ENCODE peak calls at places on chromosomes 11 and 22, in nine cellular contexts. O, E, L, P, D, N, C, T and G are unnamed samples.

GRCh38 chr11:58075781-58076180 is 45.0 kb downstream of the OR6Q1 start:
- DNase-seq in O (no peak), E (no peak), L (no peak), P (no peak), D (peak), N (no peak), C (no peak), T (no peak), G (no peak)

GRCh38 chr11:61077936-61078335 is 24.4 kb upstream of the CD5 start:
- DNase-seq in O (no peak), E (no peak), L (no peak), P (no peak), D (no peak), N (no peak), C (no peak), T (no peak), G (no peak)

GRCh38 chr11:26247340-26247739 is 84.6 kb upstream of the ANO3 start:
- DNase-seq in O (no peak), E (no peak), L (no peak), P (no peak), D (no peak), N (no peak), C (no peak), T (no peak), G (no peak)

GRCh38 chr11:75239551-75240290 is 853 bp upstream of the TPBGL start:
- DNase-seq in O (no peak), E (no peak), L (no peak), P (no peak), D (no peak), N (no peak), C (no peak), T (no peak), G (no peak)

GRCh38 chr22:21829523-21829922 is 37.9 kb downstream of the MAPK1 start:
- DNase-seq in O (no peak), E (no peak), L (no peak), P (no peak), D (no peak), N (no peak), C (no peak), T (no peak), G (no peak)

GRCh38 chr11:68684385-68685356 is at the start of gene GAL:
- DNase-seq in O (no peak), E (no peak), L (no peak), P (no peak), D (peak), N (peak), C (peak), T (no peak), G (no peak)

GRCh38 chr22:49411236-49411635 is 416.4 kb downstream of the BRD1 start:
- DNase-seq in O (no peak), E (no peak), L (no peak), P (no peak), D (no peak), N (no peak), C (no peak), T (no peak), G (no peak)

GRCh38 chr22:43001271-43002197 is 13.4 kb downstream of the PACSIN2 start:
- DNase-seq in O (no peak), E (no peak), L (no peak), P (no peak), D (no peak), N (peak), C (no peak), T (no peak), G (no peak)

GRCh38 chr11:103420593-103420992 is 311.4 kb downstream of the DYNC2H1 start:
- DNase-seq in O (no peak), E (no peak), L (no peak), P (no peak), D (no peak), N (no peak), C (no peak), T (no peak), G (no peak)

GRCh38 chr22:50216161-50216683 is 15.4 kb downstream of the SELENOO start:
- DNase-seq in O (no peak), E (no peak), L (no peak), P (no peak), D (no peak), N (no peak), C (no peak), T (no peak), G (no peak)

GRCh38 chr22:50485221-50486131 is 1.2 kb upstream of the MIOX start:
- DNase-seq in O (no peak), E (no peak), L (no peak), P (no peak), D (peak), N (no peak), C (peak), T (no peak), G (no peak)

GRCh38 chr11:59716051-59716450 is 2.4 kb upstream of the OR10V1 start:
- DNase-seq in O (no peak), E (no peak), L (no peak), P (no peak), D (no peak), N (no peak), C (no peak), T (no peak), G (no peak)

GRCh38 chr11:122486793-122487495 is 168.6 kb upstream of the UBASH3B start:
- DNase-seq in O (no peak), E (no peak), L (no peak), P (no peak), D (no peak), N (peak), C (peak), T (no peak), G (no peak)

GRCh38 chr11:114192841-114193389 is 103.3 kb upstream of the NNMT start:
- DNase-seq in O (no peak), E (no peak), L (no peak), P (no peak), D (no peak), N (peak), C (no peak), T (no peak), G (no peak)

GRCh38 chr22:22959147-22959827 is 71.7 kb downstream of the IGLL5 start:
- DNase-seq in O (peak), E (peak), L (no peak), P (peak), D (peak), N (peak), C (peak), T (peak), G (no peak)

GRCh38 chr22:32237905-32238304 is 17.2 kb downstream of the SLC5A4 start:
- DNase-seq in O (no peak), E (no peak), L (no peak), P (no peak), D (no peak), N (no peak), C (no peak), T (no peak), G (no peak)